ENCODE peak calls at places on chromosomes 12 and 14, in eight cellular contexts. R is body of pancreas, P is uterus, Q is esophagus muscularis mucosa, U is prostate gland, A is adrenal gland, K is right lobe of liver, O is IMR-90. V is an unnamed sample.

GRCh38 chr12:1034726-1035457 is 43.9 kb downstream of the ERC1 start:
- DNase-seq in R (no peak), P (no peak), Q (no peak), U (no peak), A (no peak), K (no peak), O (no peak), V (no peak)

GRCh38 chr12:132365226-132365625 is 35.8 kb upstream of the GALNT9 start:
- DNase-seq in R (no peak), P (no peak), Q (no peak), U (no peak), A (no peak), K (no peak), O (no peak), V (no peak)

GRCh38 chr14:54438703-54439102 is 2.5 kb downstream of the CNIH1 start:
- DNase-seq in R (no peak), P (no peak), Q (no peak), U (no peak), A (no peak), K (no peak), O (no peak), V (no peak)

GRCh38 chr12:124456652-124457152 is 110.7 kb downstream of the NCOR2 start:
- DNase-seq in R (no peak), P (no peak), Q (no peak), U (no peak), A (peak; percentile 33), K (peak; percentile 50), O (no peak), V (no peak)

GRCh38 chr12:121712462-121713256 is at the start of gene TMEM120B:
- DNase-seq in R (peak; percentile 86), P (peak; percentile 80), Q (peak; percentile 96), U (peak; percentile 82), A (peak; percentile 85), K (peak; percentile 91), O (peak; percentile 71), V (peak; percentile 90)

GRCh38 chr12:12016284-12017100 is 54.2 kb upstream of the BCL2L14 start:
- DNase-seq in R (no peak), P (no peak), Q (no peak), U (no peak), A (no peak), K (no peak), O (no peak), V (no peak)

GRCh38 chr12:86748874-86749273 is 492.7 kb upstream of the MGAT4C start:
- DNase-seq in R (no peak), P (no peak), Q (no peak), U (no peak), A (no peak), K (no peak), O (no peak), V (no peak)

GRCh38 chr14:79510659-79511058 is 700.6 kb downstream of the DIO2 start:
- DNase-seq in R (no peak), P (no peak), Q (no peak), U (no peak), A (peak; percentile 1), K (no peak), O (peak; percentile 65), V (no peak)

GRCh38 chr14:90721619-90722305 is 94.5 kb downstream of the TTC7B start:
- DNase-seq in R (no peak), P (no peak), Q (no peak), U (no peak), A (no peak), K (no peak), O (peak; percentile 68), V (no peak)

GRCh38 chr14:99784508-99784907 is 8.7 kb upstream of the EML1 start:
- DNase-seq in R (no peak), P (peak; percentile 2), Q (no peak), U (no peak), A (peak; percentile 45), K (peak; percentile 55), O (no peak), V (no peak)
- H3K4me1 ChIP-seq in R (peaks cover 8% of the 10 kb centered on the region), P (no peaks in the 10 kb centered on the region), Q (peaks cover 7% of the 10 kb centered on the region), U (no peaks in the 10 kb centered on the region), A (no peaks in the 10 kb centered on the region), K (peaks cover 3% of the 10 kb centered on the region), O (peaks cover 1% of the 10 kb centered on the region), V (peaks cover 17% of the 10 kb centered on the region)

DNA sequence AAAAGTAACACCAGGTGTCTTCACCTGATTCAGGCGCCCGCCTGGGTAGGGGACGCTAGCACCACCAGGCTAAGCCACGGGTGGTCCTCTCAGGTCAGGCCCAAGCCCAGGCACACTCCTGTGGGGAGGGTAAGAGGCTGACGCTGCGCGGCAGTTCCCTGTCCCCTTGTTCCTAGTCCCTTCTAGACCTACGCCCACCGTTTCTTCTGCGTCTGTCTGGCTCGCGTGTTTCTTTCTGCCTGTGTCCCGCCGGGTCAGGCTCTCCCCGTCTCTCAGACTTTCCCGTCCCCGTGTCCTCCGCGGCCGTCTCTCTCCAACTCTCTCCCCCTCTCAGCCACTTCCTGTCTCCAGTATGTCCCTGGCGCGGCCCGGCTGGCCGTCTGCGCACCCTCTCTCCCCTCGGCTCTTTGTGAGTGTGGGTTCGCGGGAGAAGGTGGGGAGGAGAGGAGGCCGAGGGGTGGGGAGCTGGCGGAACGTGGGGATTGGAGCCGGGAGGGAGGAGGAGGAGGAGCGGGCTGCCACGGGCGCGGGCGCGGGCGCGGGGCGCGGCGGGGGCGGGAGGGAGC is 3.1 kb upstream of the TNS2 start:
- DNase-seq in R (peak; percentile 86), P (peak; percentile 93), Q (peak; percentile 98), U (peak; percentile 88), A (peak; percentile 94), K (no peak), O (peak; percentile 86), V (peak; percentile 88)
- TF ChIP-seq POLR2A in R (peak; percentile 93), P (peak; percentile 96), Q (peak; percentile 95), U (peak; percentile 97), A (peak; percentile 99), K (peak; percentile 92), O (peak; percentile 87), V (peak; percentile 82)

DNA sequence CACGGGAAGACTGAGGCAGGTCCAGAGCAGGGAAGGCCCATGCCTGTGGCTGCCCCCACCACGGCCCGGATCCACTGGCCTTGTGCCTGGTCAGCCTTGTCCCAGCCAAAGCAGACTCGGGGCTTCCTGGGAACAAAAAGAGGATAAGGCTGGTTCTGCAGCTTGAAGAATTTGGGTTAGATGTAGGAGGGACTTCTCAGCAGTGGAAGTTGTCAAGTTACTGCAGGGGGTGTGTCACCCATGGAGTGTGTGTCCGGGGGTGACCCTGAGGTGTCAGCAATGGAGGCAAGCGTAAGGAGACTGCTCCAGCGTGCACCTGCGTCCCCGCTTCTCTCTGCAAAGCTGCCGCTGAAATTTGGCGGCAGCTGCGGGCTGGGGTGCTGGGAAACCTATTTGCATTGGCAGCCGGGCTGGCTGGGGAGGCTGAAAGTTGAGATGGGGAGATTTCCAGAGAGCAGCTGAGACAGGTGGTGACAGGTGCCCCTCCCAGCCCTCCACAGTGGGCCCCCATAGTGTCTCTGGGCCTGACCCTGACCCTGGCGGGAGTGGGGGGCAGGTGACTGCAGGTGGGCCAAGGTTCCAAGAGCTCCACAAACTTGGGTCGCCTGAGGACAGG is 12.5 kb upstream of the TNFAIP2 start:
- DNase-seq in R (no peak), P (no peak), Q (no peak), U (peak; percentile 38), A (peak; percentile 71), K (no peak), O (peak; percentile 26), V (no peak)
- H3K4me1 ChIP-seq in R (peaks cover 43% of the 10 kb centered on the region), P (no peaks in the 10 kb centered on the region), Q (peaks cover 22% of the 10 kb centered on the region), U (no peaks in the 10 kb centered on the region), A (peaks cover 10% of the 10 kb centered on the region), K (peaks cover 10% of the 10 kb centered on the region), O (peaks cover 30% of the 10 kb centered on the region), V (peaks cover 30% of the 10 kb centered on the region)

DNA sequence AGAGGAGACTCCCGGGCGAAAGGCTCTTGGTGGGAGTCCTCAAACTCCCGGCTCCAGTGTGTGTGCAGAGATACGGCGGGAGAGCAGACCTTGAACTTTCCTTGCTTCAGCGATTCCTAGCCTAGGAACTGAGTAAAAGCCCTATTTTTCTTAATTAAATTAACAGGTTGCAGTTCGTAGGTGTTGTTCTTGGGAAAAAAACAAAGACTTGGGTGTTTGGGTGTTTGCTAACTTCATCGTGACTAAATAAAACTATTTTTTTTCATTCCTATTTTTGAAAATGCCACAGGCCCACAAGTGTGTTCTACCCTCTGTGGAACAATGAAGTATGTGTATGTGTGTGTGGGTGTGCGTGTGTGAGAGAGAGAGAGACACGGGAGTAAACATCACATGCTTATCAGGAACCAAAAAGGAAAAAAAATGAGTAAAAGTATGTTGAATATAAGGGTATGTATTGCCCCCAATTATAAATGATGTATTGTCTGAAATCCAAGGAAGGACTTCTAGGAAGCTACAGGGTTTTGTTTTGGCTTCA is 641 bp downstream of the TMEM117 start:
- DNase-seq in R (peak; percentile 22), P (peak; percentile 17), Q (no peak), U (no peak), A (peak; percentile 8), K (no peak), O (peak; percentile 46), V (no peak)
- TF ChIP-seq POLR2A in R (no peak), P (no peak), Q (no peak), U (no peak), A (no peak), K (no peak), O (no peak), V (no peak)

V was measured in heart left ventricle.